ENCODE peak calls at places on chromosome 22, in four cellular contexts. T is IMR-90, Y is tibial nerve, V is suprapubic skin. F is an unnamed sample.

GRCh38 chr22:42613869-42614268 is 814 bp downstream of the POLDIP3 start:
- DNase-seq in T (no peak), Y (no peak), V (no peak), F (no peak)

GRCh38 chr22:49607821-49608220 is 219.9 kb downstream of the BRD1 start:
- DNase-seq in T (no peak), Y (no peak), V (peak; percentile 45), F (no peak)

GRCh38 chr22:44543781-44544181 is 45.7 kb upstream of the RTL6 start:
- DNase-seq in T (no peak), Y (no peak), V (no peak), F (no peak)

GRCh38 chr22:33865248-33865647 is 55.0 kb downstream of the LARGE1 start:
- DNase-seq in T (no peak), Y (no peak), V (no peak), F (no peak)

GRCh38 chr22:29346659-29347058 is 31.2 kb upstream of the RASL10A start:
- DNase-seq in T (no peak), Y (no peak), V (no peak), F (no peak)

GRCh38 chr22:35308480-35308945 is 8.8 kb downstream of the TOM1 start:
- DNase-seq in T (no peak), Y (no peak), V (no peak), F (no peak)

GRCh38 chr22:50498322-50498861 is 9.1 kb downstream of the LMF2 start:
- DNase-seq in T (peak; percentile 51), Y (peak; percentile 54), V (peak; percentile 77), F (no peak)

GRCh38 chr22:43163241-43163795 is 12.0 kb downstream of the TSPO start:
- DNase-seq in T (no peak), Y (no peak), V (no peak), F (no peak)

GRCh38 chr22:20748082-20748481 is 25.8 kb upstream of the SERPIND1 start:
- DNase-seq in T (no peak), Y (no peak), V (no peak), F (no peak)

GRCh38 chr22:48491451-48491941 is 1336.2 kb downstream of the BRD1 start:
- DNase-seq in T (no peak), Y (no peak), V (no peak), F (no peak)

GRCh38 chr22:49590381-49590780 is 237.3 kb downstream of the BRD1 start:
- DNase-seq in T (no peak), Y (no peak), V (no peak), F (no peak)

GRCh38 chr22:47155131-47155885 is 392.9 kb downstream of the TBC1D22A start:
- DNase-seq in T (no peak), Y (no peak), V (no peak), F (no peak)

GRCh38 chr22:23793326-23793725 is 6.6 kb downstream of the SMARCB1 start:
- DNase-seq in T (no peak), Y (no peak), V (no peak), F (no peak)

GRCh38 chr22:38986629-38987028 is 4.5 kb downstream of the APOBEC3B start:
- DNase-seq in T (no peak), Y (no peak), V (no peak), F (no peak)

GRCh38 chr22:38984224-38984623 is 2.1 kb downstream of the APOBEC3B start:
- DNase-seq in T (no peak), Y (no peak), V (no peak), F (no peak)

GRCh38 chr22:38981659-38982007 is 514 bp upstream of the APOBEC3B start:
- DNase-seq in T (no peak), Y (no peak), V (no peak), F (no peak)

GRCh38 chr22:38981005-38981658 is 1.0 kb upstream of the APOBEC3B start:
- DNase-seq in T (peak; percentile 31), Y (no peak), V (no peak), F (peak; percentile 60)

GRCh38 chr22:38982008-38982927 is at the start of gene APOBEC3B:
- DNase-seq in T (peak; percentile 95), Y (peak; percentile 88), V (peak; percentile 90), F (peak; percentile 88)
- TF ChIP-seq POLR2A in T (peak; percentile 31), Y (no peak), V (no peak), F (peak; percentile 17)

DNA sequence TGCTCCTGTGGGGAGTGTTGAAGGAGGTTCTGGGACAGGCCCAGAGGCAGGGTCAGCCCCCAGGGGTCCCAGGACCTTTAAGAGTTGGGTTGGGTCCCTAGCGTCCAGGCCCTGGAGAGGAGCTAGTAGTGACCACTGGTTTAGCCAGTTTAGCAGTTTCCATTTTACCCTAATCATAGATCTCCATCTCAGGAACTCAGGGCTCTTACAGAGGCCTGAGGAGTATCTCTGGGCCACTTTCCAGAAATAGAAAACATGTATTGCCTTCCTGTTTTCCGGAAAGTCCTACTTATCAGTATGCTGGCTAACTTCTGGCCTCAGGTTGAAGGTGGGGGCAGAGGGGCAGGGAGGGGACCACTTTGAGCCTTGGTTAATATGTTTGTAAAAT is 13.5 kb downstream of the NCF4 start:
- DNase-seq in T (no peak), Y (no peak), V (no peak), F (no peak)
- H3K27ac ChIP-seq in T (no peak overlapping the region), Y (peak overlapping the region; percentile 46), V (peak overlapping the region; percentile 47), F (peak overlapping the region; percentile 43)

DNA sequence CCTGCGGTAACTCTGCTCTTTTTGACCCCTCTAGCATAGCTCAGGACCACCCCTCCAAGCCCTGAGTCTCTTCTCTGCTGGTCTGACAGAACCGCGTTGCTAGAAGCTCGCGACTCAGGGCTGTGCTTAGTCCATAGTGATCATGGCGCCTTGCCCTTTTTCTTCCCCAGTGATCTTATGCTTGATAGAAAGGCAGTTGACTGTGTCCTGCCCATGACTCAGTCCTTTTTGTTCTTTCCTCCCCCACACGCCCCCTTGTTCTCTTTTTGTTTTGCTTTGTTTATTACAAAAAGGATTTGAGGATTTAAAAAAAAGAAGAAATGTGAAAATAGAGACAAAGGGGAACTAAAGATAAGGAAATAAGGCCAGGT is 17.5 kb downstream of the IL17RA start:
- DNase-seq in T (no peak), Y (no peak), V (no peak), F (no peak)
- H3K4me1 ChIP-seq in T (no peaks in the 10 kb centered on the region), Y (no peaks in the 10 kb centered on the region), V (no peaks in the 10 kb centered on the region), F (no peaks in the 10 kb centered on the region)

DNA sequence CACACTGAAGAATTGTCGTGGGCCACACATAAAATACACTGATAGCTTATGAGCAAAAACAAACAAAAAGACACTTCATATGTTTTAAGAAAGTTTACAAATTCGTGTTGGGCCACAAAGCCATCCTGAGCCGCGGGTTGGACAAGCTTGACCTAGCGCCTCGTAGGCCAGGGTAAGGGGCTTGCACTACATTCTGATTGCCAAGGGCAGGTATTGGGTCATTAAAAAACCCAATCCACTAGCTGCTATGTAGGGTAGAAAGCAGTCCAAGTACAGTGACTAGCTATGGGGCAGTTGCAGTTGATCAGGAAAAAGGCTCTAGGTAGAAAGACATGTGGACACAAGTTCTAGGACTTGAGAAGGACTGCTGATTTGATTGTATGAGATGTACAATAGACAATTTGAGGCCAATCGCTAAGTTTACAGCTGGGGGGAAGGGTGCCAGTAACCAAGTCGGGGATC is 14.0 kb downstream of the KDELR3 start:
- DNase-seq in T (no peak), Y (no peak), V (peak; percentile 55), F (no peak)
- TF ChIP-seq POLR2A in T (no peak), Y (no peak), V (no peak), F (no peak)

GRCh38 chr22:36538529-36538928 is 9.6 kb upstream of the EIF3D start:
- DNase-seq in T (no peak), Y (no peak), V (no peak), F (no peak)

GRCh38 chr22:36540867-36541642 is 12.1 kb upstream of the EIF3D start:
- DNase-seq in T (no peak), Y (no peak), V (no peak), F (no peak)

GRCh38 chr22:36544107-36544620 is 15.2 kb upstream of the EIF3D start:
- DNase-seq in T (peak; percentile 74), Y (no peak), V (no peak), F (no peak)

GRCh38 chr22:36546092-36546804 is 17.3 kb upstream of the EIF3D start:
- DNase-seq in T (peak; percentile 62), Y (no peak), V (no peak), F (no peak)

GRCh38 chr22:36541831-36542391 is 12.9 kb upstream of the EIF3D start:
- DNase-seq in T (peak; percentile 96), Y (no peak), V (no peak), F (peak; percentile 42)
- H3K27ac ChIP-seq in T (no peak overlapping the region), Y (no peak overlapping the region), V (no peak overlapping the region), F (no peak overlapping the region)

DNA sequence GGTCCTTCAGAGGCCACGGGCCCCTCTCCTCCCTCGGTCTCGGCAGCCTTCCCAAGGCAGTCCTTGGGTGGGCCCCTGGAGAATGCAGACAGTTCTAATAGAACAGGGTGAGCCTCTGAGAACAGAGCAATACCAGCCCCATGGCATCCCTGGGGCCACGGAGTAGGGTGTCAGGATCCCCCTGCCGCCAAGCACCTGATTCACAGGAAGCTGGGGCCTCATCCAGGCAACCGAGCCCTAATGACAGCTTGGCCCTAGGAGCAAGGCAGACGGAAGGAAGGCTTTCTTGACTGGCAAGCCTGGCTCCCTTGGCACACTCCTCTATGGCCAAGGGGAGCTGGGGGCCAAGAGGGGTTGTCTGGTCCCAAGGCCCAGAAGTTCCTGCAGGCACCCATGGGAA is 15.2 kb downstream of the TXN2 start:
- DNase-seq in T (no peak), Y (no peak), V (no peak), F (no peak)
- H3K4me1 ChIP-seq in T (peaks cover 56% of the 10 kb centered on the region), Y (peaks cover 15% of the 10 kb centered on the region), V (peaks cover 67% of the 10 kb centered on the region), F (peaks cover 11% of the 10 kb centered on the region)

GRCh38 chr22:38970548-38970947 is 11.6 kb upstream of the APOBEC3B start:
- DNase-seq in T (no peak), Y (no peak), V (no peak), F (no peak)

GRCh38 chr22:38974170-38974825 is 7.8 kb upstream of the APOBEC3B start:
- DNase-seq in T (no peak), Y (no peak), V (no peak), F (no peak)

GRCh38 chr22:38971202-38971601 is 10.9 kb upstream of the APOBEC3B start:
- DNase-seq in T (no peak), Y (no peak), V (no peak), F (no peak)

GRCh38 chr22:38974826-38975175 is 7.3 kb upstream of the APOBEC3B start:
- DNase-seq in T (no peak), Y (no peak), V (no peak), F (no peak)

DNA sequence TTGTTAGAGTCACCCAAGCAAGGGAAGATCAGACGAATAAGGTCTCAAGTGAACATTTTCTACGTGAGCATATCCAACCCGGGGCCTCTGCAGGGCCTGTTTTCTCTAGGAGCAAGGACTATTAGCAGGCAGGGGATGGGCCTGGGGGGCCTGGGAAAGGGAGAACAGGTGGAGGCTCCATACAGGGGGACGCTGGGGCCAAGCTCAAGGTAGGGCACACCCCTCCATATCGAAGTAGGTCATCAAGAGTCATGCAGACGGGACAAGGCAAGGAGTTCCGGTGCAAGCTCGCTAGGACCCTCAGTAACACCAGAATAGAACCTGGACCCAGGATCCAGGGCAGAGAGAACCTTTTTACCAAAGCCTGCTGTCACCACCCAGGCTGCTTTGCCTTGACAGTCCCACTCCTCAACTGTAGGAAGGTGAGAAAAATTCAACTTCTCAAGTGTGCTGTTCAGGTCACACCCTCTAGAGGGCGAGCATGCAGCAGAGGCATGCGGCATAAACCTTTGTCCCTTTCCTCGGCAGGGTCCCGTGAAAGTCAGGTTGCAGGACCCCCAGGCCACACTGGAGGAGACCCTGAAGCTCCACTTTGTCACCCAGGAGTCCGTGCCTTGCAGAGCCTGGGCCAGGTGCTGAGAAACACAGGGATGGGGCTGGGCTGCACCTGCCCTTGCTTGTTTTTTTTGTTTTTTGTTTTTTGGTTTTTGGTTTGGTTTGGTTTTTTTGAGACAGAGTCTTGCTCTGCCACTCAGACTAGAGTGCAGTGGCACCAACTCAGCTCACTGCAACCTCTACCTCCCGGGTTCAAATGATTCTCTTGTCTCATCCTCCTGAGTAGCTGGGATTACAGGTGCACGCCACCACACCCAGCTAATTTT is 8.6 kb upstream of the APOBEC3B start:
- DNase-seq in T (peak; percentile 17), Y (peak; percentile 40), V (no peak), F (no peak)
- TF ChIP-seq POLR2A in T (no peak), Y (no peak), V (no peak), F (no peak)

GRCh38 chr22:27467039-27467438 is 334.5 kb downstream of the MN1 start:
- DNase-seq in T (no peak), Y (no peak), V (no peak), F (no peak)
- H3K27ac ChIP-seq in T (no peak overlapping the region), Y (no peak overlapping the region), V (peak overlapping the region; percentile 73), F (no peak overlapping the region)

F was measured in uterus.